ENCODE peak calls at places on chromosomes 2 and 18, in eight cellular contexts. Z, M, G, N, Y, H, K and S are unnamed samples.

GRCh38 chr2:226213717-226214116 is 585.9 kb downstream of the IRS1 start:
- DNase-seq in Z (no peak), M (no peak), G (no peak), N (no peak), Y (no peak), H (no peak), K (no peak), S (no peak)

GRCh38 chr2:230459213-230459612 is 43.2 kb downstream of the SP100 start:
- DNase-seq in Z (no peak), M (no peak), G (no peak), N (no peak), Y (no peak), H (no peak), K (no peak), S (no peak)

GRCh38 chr2:55519908-55520885 is 679 bp downstream of the CFAP36 start:
- DNase-seq in Z (peak; percentile 24), M (peak; percentile 49), G (peak; percentile 92), N (peak; percentile 80), Y (no peak), H (no peak), K (peak; percentile 51), S (peak; percentile 50)

GRCh38 chr2:190881480-190882326 is 1.1 kb downstream of the GLS start:
- DNase-seq in Z (peak; percentile 77), M (peak; percentile 82), G (peak; percentile 92), N (peak; percentile 86), Y (peak; percentile 73), H (peak; percentile 59), K (peak; percentile 53), S (peak; percentile 84)

GRCh38 chr2:3805120-3805519 is 101.7 kb downstream of the DCDC2C start:
- DNase-seq in Z (no peak), M (peak; percentile 75), G (no peak), N (no peak), Y (peak; percentile 23), H (no peak), K (no peak), S (peak; percentile 74)

GRCh38 chr2:50596521-50596920 is 435.4 kb downstream of the NRXN1 start:
- DNase-seq in Z (no peak), M (no peak), G (no peak), N (no peak), Y (no peak), H (no peak), K (no peak), S (no peak)

GRCh38 chr18:36428431-36429029 is 131.0 kb downstream of the FHOD3 start:
- DNase-seq in Z (no peak), M (no peak), G (no peak), N (no peak), Y (no peak), H (no peak), K (no peak), S (no peak)

GRCh38 chr2:177334940-177335543 is 57.5 kb upstream of the AGPS start:
- DNase-seq in Z (no peak), M (peak; percentile 34), G (no peak), N (no peak), Y (peak; percentile 33), H (no peak), K (peak; percentile 39), S (peak; percentile 82)

GRCh38 chr2:233105930-233106329 is 45.8 kb downstream of the INPP5D start:
- DNase-seq in Z (no peak), M (no peak), G (no peak), N (no peak), Y (no peak), H (no peak), K (no peak), S (no peak)

GRCh38 chr2:147924647-147925046 is 79.8 kb downstream of the ACVR2A start:
- DNase-seq in Z (no peak), M (no peak), G (no peak), N (no peak), Y (no peak), H (no peak), K (no peak), S (no peak)

GRCh38 chr18:5057348-5058012 is 139.6 kb downstream of the AKAIN1 start:
- DNase-seq in Z (peak; percentile 52), M (peak; percentile 51), G (no peak), N (no peak), Y (peak; percentile 21), H (peak; percentile 57), K (peak; percentile 49), S (peak; percentile 89)

GRCh38 chr2:236755278-236755840 is 185.7 kb downstream of the ACKR3 start:
- DNase-seq in Z (no peak), M (no peak), G (no peak), N (no peak), Y (no peak), H (no peak), K (no peak), S (no peak)

GRCh38 chr2:8999047-8999446 is 4.4 kb downstream of the MBOAT2 start:
- DNase-seq in Z (no peak), M (peak; percentile 74), G (no peak), N (no peak), Y (no peak), H (no peak), K (no peak), S (no peak)

GRCh38 chr2:30798536-30798991 is 8.7 kb downstream of the CAPN13 start:
- DNase-seq in Z (no peak), M (no peak), G (peak; percentile 83), N (no peak), Y (no peak), H (no peak), K (no peak), S (peak; percentile 34)

GRCh38 chr2:170714156-170715061 is 728 bp upstream of the SP5 start:
- DNase-seq in Z (peak; percentile 49), M (peak; percentile 58), G (peak; percentile 91), N (peak; percentile 81), Y (no peak), H (peak; percentile 78), K (no peak), S (peak; percentile 51)

GRCh38 chr2:210553371-210553770 is 3.0 kb upstream of the CPS1 start:
- DNase-seq in Z (no peak), M (no peak), G (no peak), N (no peak), Y (no peak), H (no peak), K (no peak), S (no peak)

GRCh38 chr18:55286257-55286825 is 301.7 kb downstream of the TCF4 start:
- DNase-seq in Z (no peak), M (no peak), G (no peak), N (no peak), Y (no peak), H (no peak), K (no peak), S (no peak)

GRCh38 chr2:1553671-1554295 is 140.5 kb downstream of the TPO start:
- DNase-seq in Z (no peak), M (no peak), G (no peak), N (no peak), Y (peak; percentile 7), H (no peak), K (no peak), S (peak; percentile 50)

GRCh38 chr2:59974051-59974766 is 579.2 kb downstream of the BCL11A start:
- DNase-seq in Z (no peak), M (no peak), G (no peak), N (no peak), Y (no peak), H (no peak), K (no peak), S (no peak)

GRCh38 chr2:17162721-17163120 is 355.5 kb downstream of the RAD51AP2 start:
- DNase-seq in Z (no peak), M (no peak), G (no peak), N (no peak), Y (no peak), H (no peak), K (no peak), S (no peak)

GRCh38 chr2:32136097-32136496 is 29.6 kb upstream of the SLC30A6 start:
- DNase-seq in Z (no peak), M (no peak), G (no peak), N (no peak), Y (no peak), H (no peak), K (no peak), S (no peak)

GRCh38 chr2:120012771-120013568 is at the start of gene EPB41L5:
- DNase-seq in Z (peak; percentile 94), M (peak; percentile 96), G (peak; percentile 95), N (peak; percentile 94), Y (peak; percentile 87), H (peak; percentile 95), K (peak; percentile 34), S (peak; percentile 97)
- TF ChIP-seq POLR2AphosphoS5 in Z (peak; percentile 55), M (peak; percentile 78), G (peak; percentile 67), N (no peak), Y (peak; percentile 85), H (no peak), K (no peak), S (peak; percentile 91)

GRCh38 chr2:12824771-12825363 is 108.1 kb downstream of the TRIB2 start:
- DNase-seq in Z (peak; percentile 15), M (no peak), G (peak; percentile 95), N (peak; percentile 88), Y (no peak), H (no peak), K (no peak), S (no peak)
- TF ChIP-seq POLR2AphosphoS5 in Z (no peak), M (no peak), G (no peak), N (no peak), Y (no peak), H (peak; percentile 18), K (no peak), S (no peak)

DNA sequence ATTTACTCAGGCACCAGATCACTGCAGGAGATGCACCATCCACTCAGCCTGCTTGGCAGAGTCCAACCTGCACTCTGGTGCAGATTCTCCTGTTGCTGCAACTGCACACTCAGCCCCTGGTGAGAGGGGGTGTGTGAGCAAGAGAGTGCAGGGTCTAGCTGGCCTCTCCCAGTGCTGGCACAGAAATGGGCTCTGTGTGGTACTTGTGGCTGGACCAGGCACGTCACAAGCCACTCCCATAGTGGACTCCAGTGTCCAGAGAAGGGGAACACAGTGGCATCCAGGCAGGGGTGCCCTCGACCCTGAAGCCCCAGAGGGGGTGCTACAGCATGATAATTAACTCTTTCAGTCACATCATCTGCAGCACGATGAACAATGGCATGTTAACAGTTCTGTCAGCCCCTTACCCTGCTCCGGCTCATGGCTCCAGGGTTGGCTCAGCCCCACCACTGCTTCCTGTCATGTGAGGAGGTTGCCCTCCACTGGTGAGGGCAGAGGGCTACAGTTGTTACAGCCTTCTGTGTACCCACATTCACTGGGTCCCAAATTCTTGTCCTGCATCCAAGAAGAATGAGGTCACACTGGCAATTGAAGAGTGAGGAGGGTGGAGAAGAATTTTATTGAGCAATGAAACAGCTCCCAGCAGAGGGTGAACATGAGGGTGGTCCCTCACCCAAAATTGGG is 135.7 kb downstream of the EVA1A start:
- DNase-seq in Z (no peak), M (no peak), G (no peak), N (no peak), Y (no peak), H (no peak), K (no peak), S (peak; percentile 29)
- TF ChIP-seq POLR2AphosphoS5 in Z (no peak), M (no peak), G (no peak), N (no peak), Y (no peak), H (no peak), K (no peak), S (no peak)

DNA sequence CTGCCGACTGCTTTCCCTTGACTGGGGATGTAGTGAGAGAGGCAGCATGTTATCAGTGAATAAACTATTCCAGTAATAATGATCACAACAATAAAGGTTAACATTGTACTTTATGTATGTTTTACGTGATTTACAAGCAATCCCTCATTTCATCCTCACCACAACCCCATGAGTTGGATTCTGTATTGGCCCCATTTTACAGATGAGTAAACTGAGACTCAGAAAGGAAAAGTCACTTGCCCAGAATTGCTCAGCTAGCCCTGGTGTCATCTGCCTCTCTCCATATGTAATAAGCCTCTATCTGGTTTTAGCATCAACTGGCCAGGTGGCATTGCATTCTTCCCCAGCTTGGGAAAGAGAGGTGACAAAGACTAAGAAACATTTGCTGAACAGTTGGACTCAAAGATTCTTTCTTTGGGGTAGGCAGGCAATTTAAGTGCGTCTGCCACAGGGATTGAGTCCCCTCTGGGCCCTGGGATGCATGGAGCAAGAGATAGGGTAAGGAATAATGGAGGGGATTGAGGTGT is 2.2 kb downstream of the CXCR2 start:
- DNase-seq in Z (no peak), M (no peak), G (no peak), N (no peak), Y (no peak), H (no peak), K (no peak), S (no peak)
- TF ChIP-seq POLR2AphosphoS5 in Z (no peak), M (no peak), G (no peak), N (no peak), Y (no peak), H (no peak), K (no peak), S (no peak)